ENCODE peak calls at places on chromosomes 16 and 17, in eight cellular contexts. Q is GM06990; M is sigmoid colon; I is neural progenitor cell; J is tibial nerve; K is CD8-positive, alpha-beta memory T cell; G is OCI-LY7; S is adrenal gland. C is an unnamed sample.

GRCh38 chr16:16110111-16110490 is 113.2 kb downstream of the ABCC6 start:
- DNase-seq in M (no peak), J (no peak), K (no peak), G (no peak), I (no peak), Q (no peak), S (no peak), C (no peak)

GRCh38 chr17:57138956-57139576 is 54.0 kb downstream of the AKAP1 start:
- DNase-seq in G (no peak), J (no peak), K (no peak), M (no peak), I (no peak), S (no peak), Q (no peak), C (no peak)

GRCh38 chr17:79970576-79971068 is 65.0 kb downstream of the TBC1D16 start:
- DNase-seq in S (peak; percentile 81), I (peak; percentile 88), J (no peak), M (no peak), G (peak; percentile 82), Q (no peak), K (peak; percentile 56), C (no peak)

GRCh38 chr17:58537266-58537665 is 22.8 kb upstream of the MTMR4 start:
- DNase-seq in G (no peak), M (peak; percentile 29), I (no peak), J (no peak), Q (no peak), K (no peak), S (no peak), C (no peak)

GRCh38 chr17:62718420-62718819 is 89.7 kb downstream of the MARCHF10 start:
- DNase-seq in S (no peak), J (no peak), K (no peak), M (no peak), G (no peak), Q (no peak), I (no peak), C (peak; percentile 56)

GRCh38 chr17:42880776-42881175 is 19.8 kb upstream of the G6PC1 start:
- DNase-seq in M (no peak), S (no peak), I (no peak), K (no peak), G (no peak), J (no peak), Q (no peak), C (no peak)

GRCh38 chr17:80817861-80818260 is 173.8 kb upstream of the CHMP6 start:
- DNase-seq in Q (no peak), M (peak; percentile 28), I (no peak), K (no peak), S (no peak), G (no peak), J (no peak), C (no peak)

GRCh38 chr16:23395732-23396131 is 57.3 kb downstream of the COG7 start:
- DNase-seq in G (no peak), M (no peak), K (no peak), Q (no peak), S (no peak), J (no peak), I (no peak), C (no peak)

GRCh38 chr17:12078791-12079190 is 58.1 kb downstream of the MAP2K4 start:
- DNase-seq in J (no peak), G (no peak), K (no peak), I (no peak), S (no peak), Q (no peak), M (no peak), C (peak; percentile 89)

GRCh38 chr16:21524068-21524751 is 75.2 kb upstream of the METTL9 start:
- DNase-seq in S (no peak), K (no peak), Q (no peak), J (no peak), I (peak; percentile 45), M (no peak), G (no peak), C (no peak)

GRCh38 chr17:61461967-61462733 is 9.9 kb downstream of the TBX4 start:
- DNase-seq in S (no peak), G (no peak), M (peak; percentile 56), Q (no peak), K (no peak), I (peak; percentile 50), J (no peak), C (no peak)
- H3K4me3 ChIP-seq in S (no peak overlapping the region), G (peak overlapping the region; percentile 10), M (peak overlapping the region; percentile 20), Q (no peak overlapping the region), K (no peak overlapping the region), I (peak overlapping the region; percentile 46), J (peak overlapping the region; percentile 30), C (no peak overlapping the region)

DNA sequence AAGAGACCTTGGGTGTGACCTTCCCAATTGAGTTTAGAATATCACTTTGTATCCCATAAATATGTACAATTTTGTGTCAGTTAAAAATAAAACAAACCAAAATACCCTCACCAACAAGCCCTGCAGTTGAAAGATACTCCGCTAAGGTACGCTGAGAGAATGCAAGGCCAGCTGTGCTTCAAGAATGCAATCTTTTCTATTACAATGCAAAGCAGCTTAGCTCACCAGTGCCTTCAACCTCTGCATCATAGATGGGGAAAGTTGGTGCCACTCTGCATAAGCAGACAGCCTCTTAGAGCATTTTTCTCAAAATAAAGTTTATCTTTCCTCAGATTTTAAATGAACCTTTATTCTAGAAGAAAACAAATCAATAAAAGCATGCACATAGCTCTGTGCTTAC is 139.8 kb upstream of the SALL1 start:
- DNase-seq in S (no peak), K (no peak), M (no peak), I (peak; percentile 54), Q (no peak), G (no peak), J (no peak), C (no peak)
- H3K4me3 ChIP-seq in S (no peak overlapping the region), K (no peak overlapping the region), M (no peak overlapping the region), I (no peak overlapping the region), Q (no peak overlapping the region), G (no peak overlapping the region), J (no peak overlapping the region), C (no peak overlapping the region)

GRCh38 chr16:85171809-85172464 is 59.7 kb upstream of the CIBAR2 start:
- DNase-seq in S (peak; percentile 51), I (no peak), K (no peak), J (no peak), Q (no peak), M (no peak), G (no peak), C (no peak)

GRCh38 chr16:85172465-85173071 is 60.3 kb upstream of the CIBAR2 start:
- DNase-seq in G (no peak), M (no peak), Q (no peak), I (peak; percentile 69), K (no peak), J (no peak), S (no peak), C (no peak)

GRCh38 chr16:85170066-85171003 is 58.1 kb upstream of the CIBAR2 start:
- DNase-seq in S (no peak), I (peak; percentile 39), G (no peak), K (no peak), Q (no peak), J (no peak), M (no peak), C (no peak)

GRCh38 chr16:85169333-85170065 is 57.2 kb upstream of the CIBAR2 start:
- DNase-seq in K (no peak), G (no peak), I (peak; percentile 71), J (no peak), S (peak; percentile 47), M (no peak), Q (no peak), C (no peak)

GRCh38 chr16:85171004-85171808 is 58.9 kb upstream of the CIBAR2 start:
- DNase-seq in I (no peak), M (no peak), J (no peak), S (no peak), K (no peak), G (no peak), Q (no peak), C (no peak)
- H3K4me3 ChIP-seq in I (no peak overlapping the region), M (peak overlapping the region; percentile 64), J (no peak overlapping the region), S (no peak overlapping the region), K (no peak overlapping the region), G (no peak overlapping the region), Q (no peak overlapping the region), C (peak overlapping the region; percentile 48)

GRCh38 chr16:85561248-85562101 is 51.6 kb upstream of the GSE1 start:
- DNase-seq in M (no peak), K (no peak), G (no peak), J (no peak), I (no peak), S (no peak), Q (no peak), C (no peak)

GRCh38 chr16:85563515-85564276 is 49.4 kb upstream of the GSE1 start:
- DNase-seq in J (peak; percentile 67), M (peak; percentile 85), G (no peak), Q (no peak), K (no peak), S (peak; percentile 77), I (no peak), C (peak; percentile 40)

GRCh38 chr16:85562102-85562786 is 50.9 kb upstream of the GSE1 start:
- DNase-seq in Q (no peak), G (no peak), I (no peak), M (no peak), K (no peak), J (no peak), S (no peak), C (no peak)

GRCh38 chr16:85563031-85563430 is 50.1 kb upstream of the GSE1 start:
- DNase-seq in S (no peak), J (no peak), I (no peak), K (no peak), M (no peak), G (no peak), Q (no peak), C (no peak)

DNA sequence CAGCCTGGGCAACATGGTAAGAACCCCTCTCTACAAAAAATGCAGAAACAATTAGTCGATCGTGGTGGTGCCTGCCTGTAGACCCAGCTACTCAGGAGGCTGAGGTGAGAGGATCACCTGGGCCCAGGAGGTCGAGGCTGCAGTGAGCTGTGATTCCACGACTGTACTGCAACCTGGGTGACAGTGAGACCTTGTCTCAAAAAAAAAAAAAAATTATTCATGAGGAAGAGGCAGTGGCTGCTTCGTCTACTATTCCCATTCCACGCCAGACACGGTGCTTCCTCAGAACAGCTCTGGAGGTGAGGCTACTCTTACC is 52.2 kb upstream of the GSE1 start:
- DNase-seq in M (no peak), K (no peak), G (no peak), Q (no peak), I (no peak), J (no peak), S (no peak), C (no peak)
- H3K4me3 ChIP-seq in M (no peak overlapping the region), K (no peak overlapping the region), G (no peak overlapping the region), Q (no peak overlapping the region), I (no peak overlapping the region), J (no peak overlapping the region), S (no peak overlapping the region), C (no peak overlapping the region)

DNA sequence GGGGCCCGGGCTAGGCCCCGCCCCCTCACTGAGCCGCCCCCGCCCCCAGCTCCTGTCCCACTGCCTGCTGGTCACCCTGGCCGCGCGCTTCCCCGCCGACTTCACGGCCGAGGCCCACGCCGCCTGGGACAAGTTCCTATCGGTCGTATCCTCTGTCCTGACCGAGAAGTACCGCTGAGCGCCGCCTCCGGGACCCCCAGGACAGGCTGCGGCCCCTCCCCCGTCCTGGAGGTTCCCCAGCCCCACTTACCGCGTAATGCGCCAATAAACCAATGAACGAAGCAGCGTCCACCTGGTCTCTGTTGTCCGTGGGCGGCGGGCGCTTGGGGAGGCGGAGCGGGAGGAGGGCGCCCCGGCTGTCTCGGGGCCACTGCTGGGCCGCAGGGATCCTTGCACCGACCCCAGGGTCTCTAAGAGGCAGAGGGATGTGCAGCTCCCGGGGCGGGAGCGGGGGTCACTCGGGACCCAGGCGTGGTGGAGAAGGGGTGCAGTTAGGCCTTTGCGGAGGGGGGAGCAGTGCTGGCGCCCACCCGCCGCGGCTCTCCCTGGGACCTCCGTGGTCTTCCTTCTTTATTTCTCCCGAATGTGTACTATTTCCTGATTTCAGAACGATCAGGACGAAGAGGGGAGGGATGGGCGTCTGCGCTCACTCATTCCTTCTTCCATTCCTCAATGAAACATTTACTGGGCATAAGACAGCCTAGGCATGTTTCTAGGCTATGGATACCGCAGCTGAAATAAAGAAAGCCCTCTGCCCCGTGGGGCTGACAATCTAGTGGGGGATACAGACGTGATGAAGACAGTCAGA is 2.0 kb downstream of the HBZ start:
- DNase-seq in M (no peak), I (peak; percentile 71), S (peak; percentile 5), K (no peak), J (no peak), Q (no peak), G (peak; percentile 44), C (peak; percentile 31)
- H3K4me3 ChIP-seq in M (peak overlapping the region; percentile 41), I (peak overlapping the region; percentile 57), S (no peak overlapping the region), K (peak overlapping the region; percentile 37), J (peak overlapping the region; percentile 46), Q (no peak overlapping the region), G (peak overlapping the region; percentile 61), C (peak overlapping the region; percentile 45)

C was measured in astrocyte of the spinal cord.